ENCODE peak calls at places on chromosomes 13 and 19, in ten cellular contexts. U, Q, V, Z, M, J, F, Y, I and N are unnamed samples.

GRCh38 chr13:43245374-43245964 is 222.1 kb downstream of the DNAJC15 start:
- DNase-seq in J (no peak), M (no peak), Q (no peak), Z (no peak), U (no peak), I (no peak), V (no peak), Y (no peak), F (no peak), N (no peak)

GRCh38 chr19:10290876-10291553 is 1.3 kb downstream of the ICAM5 start:
- DNase-seq in V (no peak), Z (no peak), Y (no peak), Q (no peak), J (peak; percentile 53), I (peak; percentile 63), F (peak; percentile 51), M (no peak), U (no peak), N (peak; percentile 43)

GRCh38 chr13:74230984-74231443 is 96.8 kb upstream of the KLF12 start:
- DNase-seq in I (no peak), J (no peak), Q (no peak), V (no peak), M (no peak), Z (no peak), Y (no peak), F (no peak), U (no peak), N (no peak)

GRCh38 chr19:36103842-36104552 is 6.9 kb upstream of the OVOL3 start:
- DNase-seq in I (no peak), Q (no peak), F (no peak), U (no peak), Z (no peak), V (no peak), Y (no peak), M (no peak), J (no peak), N (no peak)

GRCh38 chr19:12967907-12968306 is 1.5 kb upstream of the DAND5 start:
- DNase-seq in M (no peak), Y (no peak), Z (no peak), Q (no peak), U (no peak), V (no peak), I (no peak), F (no peak), J (no peak), N (no peak)

GRCh38 chr13:67549331-67549730 is 319.2 kb upstream of the PCDH9 start:
- DNase-seq in J (no peak), I (no peak), Q (no peak), Z (no peak), F (no peak), U (no peak), Y (no peak), V (no peak), M (no peak), N (no peak)

GRCh38 chr19:41219924-41220567 is 1.0 kb downstream of the AXL start:
- DNase-seq in V (peak; percentile 81), Y (no peak), M (no peak), Z (peak; percentile 56), U (peak; percentile 67), F (no peak), Q (peak; percentile 66), J (peak; percentile 59), I (no peak), N (no peak)

GRCh38 chr13:82356667-82357066 is 1525.6 kb downstream of the SLITRK1 start:
- DNase-seq in Q (no peak), J (no peak), Z (no peak), Y (no peak), M (no peak), I (no peak), F (no peak), U (no peak), V (no peak), N (no peak)

GRCh38 chr19:34731019-34731829 is 2.8 kb upstream of the ZNF181 start:
- DNase-seq in I (no peak), Z (no peak), V (no peak), M (no peak), F (no peak), U (no peak), J (peak; percentile 21), Y (no peak), Q (peak; percentile 15), N (no peak)

GRCh38 chr13:77918391-77919261 is at the start of gene EDNRB:
- DNase-seq in U (peak; percentile 31), F (no peak), M (no peak), Y (no peak), Q (peak; percentile 35), J (peak; percentile 29), V (peak; percentile 67), Z (peak; percentile 41), I (no peak), N (no peak)

GRCh38 chr19:34667349-34668076 is 9.4 kb downstream of the SCGB2B2 start:
- DNase-seq in J (peak; percentile 39), Z (no peak), Q (no peak), M (no peak), I (no peak), Y (no peak), F (no peak), U (no peak), V (no peak), N (no peak)

GRCh38 chr13:110683203-110683883 is 22.6 kb downstream of the CARS2 start:
- DNase-seq in V (peak; percentile 46), Y (no peak), I (no peak), Z (no peak), M (no peak), F (no peak), U (no peak), J (no peak), Q (no peak), N (no peak)

GRCh38 chr19:12720851-12721655 is 2.7 kb downstream of the TNPO2 start:
- DNase-seq in Q (peak; percentile 43), I (no peak), V (no peak), J (peak; percentile 64), F (no peak), Y (no peak), Z (peak; percentile 33), M (no peak), U (no peak), N (no peak)

GRCh38 chr19:51002542-51003311 is 1.3 kb upstream of the KLK8 start:
- DNase-seq in V (no peak), Z (no peak), J (peak; percentile 28), I (no peak), U (no peak), F (peak; percentile 92), M (no peak), Y (no peak), Q (no peak), N (peak; percentile 1)

GRCh38 chr19:16572332-16573211 is at the start of gene SLC35E1:
- DNase-seq in J (peak; percentile 96), Z (peak; percentile 96), U (peak; percentile 95), V (peak; percentile 97), M (peak; percentile 86), Q (peak; percentile 95), I (peak; percentile 88), F (peak; percentile 97), Y (peak; percentile 81), N (peak; percentile 89)

GRCh38 chr13:98252931-98253470 is 75.9 kb upstream of the RNF113B start:
- DNase-seq in U (no peak), Q (no peak), V (no peak), I (no peak), Y (no peak), J (no peak), M (no peak), Z (no peak), F (no peak), N (no peak)

GRCh38 chr19:42234364-42234763 is 8.0 kb downstream of the GSK3A start:
- DNase-seq in Q (no peak), J (no peak), I (no peak), V (no peak), Y (no peak), F (no peak), Z (no peak), M (no peak), U (no peak), N (no peak)

GRCh38 chr13:89401209-89401810 is 1730.1 kb downstream of the SLITRK5 start:
- DNase-seq in Z (no peak), Q (no peak), V (no peak), I (no peak), U (no peak), J (no peak), Y (no peak), M (no peak), F (no peak), N (no peak)

GRCh38 chr19:38290631-38291147 is 13.4 kb upstream of the C19orf33 start:
- DNase-seq in Z (no peak), I (no peak), J (no peak), Q (no peak), M (no peak), U (no peak), Y (no peak), F (peak; percentile 93), V (no peak), N (no peak)

GRCh38 chr13:109869312-109870237 is 83.2 kb upstream of the IRS2 start:
- DNase-seq in J (peak; percentile 83), Z (peak; percentile 79), I (no peak), F (peak; percentile 35), M (peak; percentile 0), Q (peak; percentile 80), U (peak; percentile 27), Y (no peak), V (peak; percentile 85), N (no peak)

GRCh38 chr13:30355839-30356238 is 48.5 kb upstream of the KATNAL1 start:
- DNase-seq in Y (no peak), M (no peak), J (no peak), Z (no peak), V (no peak), I (no peak), U (no peak), Q (no peak), F (no peak), N (no peak)
- H3K36me3 ChIP-seq in Y (no peaks in the 10 kb centered on the region), M (no peaks in the 10 kb centered on the region), J (no peaks in the 10 kb centered on the region), Z (no peaks in the 10 kb centered on the region), V (no peaks in the 10 kb centered on the region), I (peaks cover 4% of the 10 kb centered on the region), U (no peaks in the 10 kb centered on the region), Q (no peaks in the 10 kb centered on the region), F (no peaks in the 10 kb centered on the region), N (peaks cover 9% of the 10 kb centered on the region)

GRCh38 chr13:63408227-63409202 is 1992.9 kb upstream of the PCDH20 start:
- DNase-seq in U (no peak), J (no peak), V (no peak), F (no peak), M (no peak), I (no peak), Y (no peak), Z (no peak), Q (no peak), N (no peak)
- H3K27ac ChIP-seq in U (no peak overlapping the region), J (no peak overlapping the region), V (no peak overlapping the region), F (no peak overlapping the region), M (no peak overlapping the region), I (no peak overlapping the region), Y (no peak overlapping the region), Z (no peak overlapping the region), Q (no peak overlapping the region), N (no peak overlapping the region)

GRCh38 chr19:4586245-4586644 is 26.8 kb upstream of the SEMA6B start:
- DNase-seq in V (no peak), Y (no peak), J (no peak), F (no peak), U (no peak), Q (no peak), M (no peak), Z (no peak), I (no peak), N (no peak)
- H3K27me3 ChIP-seq in V (peaks cover 12% of the 10 kb centered on the region), Y (peaks cover 18% of the 10 kb centered on the region), J (peaks cover 4% of the 10 kb centered on the region), F (peaks cover 7% of the 10 kb centered on the region), U (peaks cover 9% of the 10 kb centered on the region), Q (peaks cover 21% of the 10 kb centered on the region), M (peaks cover 27% of the 10 kb centered on the region), Z (peaks cover 58% of the 10 kb centered on the region), I (peaks cover 36% of the 10 kb centered on the region), N (peaks cover 27% of the 10 kb centered on the region)

GRCh38 chr19:2803486-2804155 is 16.0 kb upstream of the ZNF554 start:
- DNase-seq in F (no peak), U (no peak), Q (no peak), Y (no peak), J (no peak), I (no peak), Z (no peak), V (no peak), M (no peak), N (no peak)
- H3K36me3 ChIP-seq in F (no peaks in the 10 kb centered on the region), U (peaks cover 96% of the 10 kb centered on the region), Q (no peaks in the 10 kb centered on the region), Y (peaks cover 55% of the 10 kb centered on the region), J (no peaks in the 10 kb centered on the region), I (no peaks in the 10 kb centered on the region), Z (no peaks in the 10 kb centered on the region), V (peaks cover 52% of the 10 kb centered on the region), M (no peaks in the 10 kb centered on the region), N (peaks cover 34% of the 10 kb centered on the region)